ENCODE peak calls at places on chromosomes 11 and 22, in six cellular contexts. J, W, G, M, D and Y are unnamed samples.
A peak's percentile ranks its signal among the peaks of the same experiment; 100 is the strongest.

GRCh38 chr11:116614306-116615210 is 158.2 kb downstream of the BUD13 start:
- DNase-seq in J (no peak), W (no peak), G (no peak), M (no peak), D (peak; percentile 53), Y (no peak)

GRCh38 chr22:41300661-41301060 is 664 bp upstream of the ZC3H7B start:
- DNase-seq in J (no peak), W (no peak), G (no peak), M (no peak), D (no peak), Y (no peak)

GRCh38 chr11:118065375-118065774 is 11.5 kb upstream of the TMPRSS4 start:
- DNase-seq in J (no peak), W (no peak), G (no peak), M (no peak), D (no peak), Y (no peak)

GRCh38 chr11:65496304-65497140 is 2.3 kb upstream of the MALAT1 start:
- DNase-seq in J (no peak), W (no peak), G (no peak), M (no peak), D (peak; percentile 80), Y (no peak)

GRCh38 chr11:37812281-37812880 is 1214.3 kb upstream of the RAG2 start:
- DNase-seq in J (peak; percentile 4), W (no peak), G (no peak), M (no peak), D (no peak), Y (no peak)

GRCh38 chr11:86481399-86481798 is 106.7 kb downstream of the CCDC81 start:
- DNase-seq in J (no peak), W (no peak), G (no peak), M (no peak), D (peak; percentile 31), Y (no peak)

GRCh38 chr22:26395926-26396325 is 33.1 kb upstream of the ASPHD2 start:
- DNase-seq in J (no peak), W (no peak), G (no peak), M (no peak), D (no peak), Y (no peak)

GRCh38 chr11:94786264-94787126 is 18.3 kb downstream of the AMOTL1 start:
- DNase-seq in J (peak; percentile 65), W (no peak), G (no peak), M (no peak), D (no peak), Y (no peak)

GRCh38 chr11:126012852-126013251 is 49.8 kb downstream of the CDON start:
- DNase-seq in J (no peak), W (no peak), G (no peak), M (no peak), D (no peak), Y (no peak)